ENCODE peak calls at places on chromosomes 1 and 21, in six cellular contexts. One of them, this sample, is unnamed.

GRCh38 chr1:156076609-156077429 is 5.4 kb downstream of the MEX3A start:
- DNase-seq in transverse colon: peak; percentile 49
- DNase-seq in psoas muscle: peak; percentile 64
- DNase-seq in AG04450: no peak
- DNase-seq in Caco-2: no peak
- DNase-seq in fibroblast of villous mesenchyme: peak; percentile 21
- DNase-seq in this sample: no peak

GRCh38 chr1:218350022-218350525 is 4.9 kb downstream of the TGFB2 start:
- DNase-seq in transverse colon: no peak
- DNase-seq in psoas muscle: no peak
- DNase-seq in Caco-2: no peak
- DNase-seq in fibroblast of villous mesenchyme: no peak
- DNase-seq in AG04450: no peak
- DNase-seq in this sample: no peak

GRCh38 chr1:82386365-82387069 is 585.8 kb downstream of the ADGRL2 start:
- DNase-seq in transverse colon: no peak
- DNase-seq in psoas muscle: no peak
- DNase-seq in AG04450: no peak
- DNase-seq in Caco-2: no peak
- DNase-seq in fibroblast of villous mesenchyme: no peak
- DNase-seq in this sample: no peak

GRCh38 chr1:6075747-6076146 is 30.1 kb downstream of the KCNAB2 start:
- DNase-seq in AG04450: no peak
- DNase-seq in Caco-2: no peak
- DNase-seq in fibroblast of villous mesenchyme: peak; percentile 6
- DNase-seq in psoas muscle: no peak
- DNase-seq in transverse colon: no peak
- DNase-seq in this sample: no peak

GRCh38 chr1:241336335-241336734 is 20.7 kb downstream of the RGS7 start:
- DNase-seq in AG04450: no peak
- DNase-seq in psoas muscle: no peak
- DNase-seq in Caco-2: no peak
- DNase-seq in fibroblast of villous mesenchyme: peak; percentile 37
- DNase-seq in transverse colon: no peak
- DNase-seq in this sample: no peak

GRCh38 chr1:162035241-162035640 is 11.6 kb upstream of the OLFML2B start:
- DNase-seq in Caco-2: no peak
- DNase-seq in psoas muscle: no peak
- DNase-seq in fibroblast of villous mesenchyme: peak; percentile 19
- DNase-seq in transverse colon: no peak
- DNase-seq in AG04450: no peak
- DNase-seq in this sample: no peak

GRCh38 chr1:5632226-5632625 is 360.0 kb downstream of the NPHP4 start:
- DNase-seq in fibroblast of villous mesenchyme: no peak
- DNase-seq in psoas muscle: no peak
- DNase-seq in transverse colon: peak; percentile 31
- DNase-seq in Caco-2: no peak
- DNase-seq in AG04450: no peak
- DNase-seq in this sample: no peak

GRCh38 chr21:17660862-17661261 is 48.2 kb upstream of the BTG3 start:
- DNase-seq in transverse colon: no peak
- DNase-seq in Caco-2: no peak
- DNase-seq in psoas muscle: no peak
- DNase-seq in AG04450: no peak
- DNase-seq in fibroblast of villous mesenchyme: no peak
- DNase-seq in this sample: no peak

GRCh38 chr1:79848316-79848715 is 841.8 kb upstream of the ADGRL4 start:
- DNase-seq in transverse colon: no peak
- DNase-seq in fibroblast of villous mesenchyme: no peak
- DNase-seq in AG04450: no peak
- DNase-seq in Caco-2: peak; percentile 1
- DNase-seq in psoas muscle: no peak
- DNase-seq in this sample: no peak

GRCh38 chr1:165129568-165130164 is 226.8 kb downstream of the LMX1A start:
- DNase-seq in transverse colon: peak; percentile 63
- DNase-seq in fibroblast of villous mesenchyme: peak; percentile 33
- DNase-seq in psoas muscle: peak; percentile 55
- DNase-seq in Caco-2: peak; percentile 81
- DNase-seq in AG04450: no peak
- DNase-seq in this sample: no peak

GRCh38 chr1:17258758-17259130 is 9.8 kb downstream of the PADI3 start:
- DNase-seq in Caco-2: no peak
- DNase-seq in fibroblast of villous mesenchyme: peak; percentile 3
- DNase-seq in psoas muscle: no peak
- DNase-seq in transverse colon: no peak
- DNase-seq in AG04450: no peak
- DNase-seq in this sample: no peak

GRCh38 chr1:11934295-11935039 is at the start of gene PLOD1:
- DNase-seq in AG04450: peak; percentile 71
- DNase-seq in Caco-2: peak; percentile 82
- DNase-seq in transverse colon: peak; percentile 92
- DNase-seq in psoas muscle: peak; percentile 87
- DNase-seq in fibroblast of villous mesenchyme: peak; percentile 89
- DNase-seq in this sample: peak; percentile 70

GRCh38 chr1:32353886-32354570 is 8.3 kb downstream of the FAM229A start:
- DNase-seq in AG04450: peak; percentile 66
- DNase-seq in transverse colon: no peak
- DNase-seq in fibroblast of villous mesenchyme: peak; percentile 90
- DNase-seq in Caco-2: no peak
- DNase-seq in psoas muscle: peak; percentile 52
- DNase-seq in this sample: no peak

GRCh38 chr1:228989676-228989991 is 254.4 kb downstream of the RHOU start:
- DNase-seq in Caco-2: no peak
- DNase-seq in fibroblast of villous mesenchyme: no peak
- DNase-seq in AG04450: no peak
- DNase-seq in psoas muscle: no peak
- DNase-seq in transverse colon: no peak
- DNase-seq in this sample: no peak

GRCh38 chr1:6222644-6223043 is 13.1 kb downstream of the ICMT start:
- DNase-seq in fibroblast of villous mesenchyme: peak; percentile 48
- DNase-seq in psoas muscle: peak; percentile 67
- DNase-seq in Caco-2: no peak
- DNase-seq in transverse colon: peak; percentile 39
- DNase-seq in AG04450: no peak
- DNase-seq in this sample: no peak

GRCh38 chr1:5927506-5928370 is 64.5 kb downstream of the NPHP4 start:
- DNase-seq in psoas muscle: no peak
- DNase-seq in transverse colon: peak; percentile 58
- DNase-seq in Caco-2: no peak
- DNase-seq in AG04450: no peak
- DNase-seq in fibroblast of villous mesenchyme: no peak
- DNase-seq in this sample: no peak

GRCh38 chr1:64061430-64062104 is 141.9 kb upstream of the UBE2U start:
- DNase-seq in psoas muscle: no peak
- DNase-seq in Caco-2: no peak
- DNase-seq in transverse colon: no peak
- DNase-seq in AG04450: no peak
- DNase-seq in fibroblast of villous mesenchyme: no peak
- DNase-seq in this sample: no peak

GRCh38 chr1:114671011-114671938 is 1.4 kb upstream of the DENND2C start:
- DNase-seq in fibroblast of villous mesenchyme: peak; percentile 9
- DNase-seq in AG04450: no peak
- DNase-seq in Caco-2: no peak
- DNase-seq in transverse colon: no peak
- DNase-seq in psoas muscle: no peak
- DNase-seq in this sample: no peak
- TF ChIP-seq CTCF in fibroblast of villous mesenchyme: peak; percentile 26
- TF ChIP-seq CTCF in AG04450: peak; percentile 46
- TF ChIP-seq CTCF in Caco-2: peak; percentile 24
- TF ChIP-seq CTCF in transverse colon: peak; percentile 37
- TF ChIP-seq CTCF in psoas muscle: peak; percentile 34
- TF ChIP-seq CTCF in this sample: peak; percentile 22

DNA sequence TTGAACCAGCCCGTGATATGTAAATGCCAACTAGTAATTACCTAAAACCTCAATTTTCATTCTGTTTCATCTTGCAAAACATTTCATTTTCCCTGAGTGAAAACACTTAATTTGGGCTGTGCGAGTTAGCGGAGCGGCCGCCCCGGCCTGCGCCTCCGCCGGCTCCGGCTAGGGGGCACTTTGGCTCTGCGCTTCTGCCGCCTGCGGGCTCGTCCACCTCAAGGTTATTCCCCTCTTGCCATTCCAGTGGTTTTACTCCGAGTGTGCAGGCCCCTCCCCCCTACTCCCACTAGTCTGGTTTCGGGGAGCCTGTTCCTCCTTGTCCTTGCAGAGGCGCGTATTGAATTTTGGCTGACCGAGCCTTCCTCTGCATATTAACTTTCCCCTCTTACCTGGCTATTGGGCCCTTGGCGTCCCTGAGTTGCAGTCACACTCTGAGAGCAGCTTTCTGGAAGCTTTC is 55.6 kb downstream of the PEX14 start:
- DNase-seq in Caco-2: peak; percentile 36
- DNase-seq in fibroblast of villous mesenchyme: peak; percentile 55
- DNase-seq in psoas muscle: no peak
- DNase-seq in AG04450: no peak
- DNase-seq in transverse colon: peak; percentile 45
- DNase-seq in this sample: no peak
- TF ChIP-seq CTCF in Caco-2: no peak
- TF ChIP-seq CTCF in fibroblast of villous mesenchyme: peak; percentile 77
- TF ChIP-seq CTCF in psoas muscle: peak; percentile 43
- TF ChIP-seq CTCF in AG04450: peak; percentile 98
- TF ChIP-seq CTCF in transverse colon: peak; percentile 48
- TF ChIP-seq CTCF in this sample: no peak

GRCh38 chr1:231395051-231395995 is 26.8 kb downstream of the EGLN1 start:
- DNase-seq in psoas muscle: no peak
- DNase-seq in fibroblast of villous mesenchyme: peak; percentile 96
- DNase-seq in transverse colon: no peak
- DNase-seq in Caco-2: peak; percentile 36
- DNase-seq in AG04450: peak; percentile 82
- DNase-seq in this sample: peak; percentile 57

GRCh38 chr1:231395996-231396385 is 26.1 kb downstream of the EGLN1 start:
- DNase-seq in Caco-2: no peak
- DNase-seq in transverse colon: no peak
- DNase-seq in fibroblast of villous mesenchyme: no peak
- DNase-seq in psoas muscle: no peak
- DNase-seq in AG04450: no peak
- DNase-seq in this sample: no peak

GRCh38 chr1:231397882-231398671 is 24.0 kb downstream of the EGLN1 start:
- DNase-seq in psoas muscle: no peak
- DNase-seq in fibroblast of villous mesenchyme: no peak
- DNase-seq in Caco-2: no peak
- DNase-seq in AG04450: no peak
- DNase-seq in transverse colon: no peak
- DNase-seq in this sample: no peak

GRCh38 chr1:231393668-231394067 is 28.4 kb downstream of the EGLN1 start:
- DNase-seq in fibroblast of villous mesenchyme: peak; percentile 62
- DNase-seq in psoas muscle: no peak
- DNase-seq in transverse colon: no peak
- DNase-seq in AG04450: no peak
- DNase-seq in Caco-2: peak; percentile 24
- DNase-seq in this sample: no peak

DNA sequence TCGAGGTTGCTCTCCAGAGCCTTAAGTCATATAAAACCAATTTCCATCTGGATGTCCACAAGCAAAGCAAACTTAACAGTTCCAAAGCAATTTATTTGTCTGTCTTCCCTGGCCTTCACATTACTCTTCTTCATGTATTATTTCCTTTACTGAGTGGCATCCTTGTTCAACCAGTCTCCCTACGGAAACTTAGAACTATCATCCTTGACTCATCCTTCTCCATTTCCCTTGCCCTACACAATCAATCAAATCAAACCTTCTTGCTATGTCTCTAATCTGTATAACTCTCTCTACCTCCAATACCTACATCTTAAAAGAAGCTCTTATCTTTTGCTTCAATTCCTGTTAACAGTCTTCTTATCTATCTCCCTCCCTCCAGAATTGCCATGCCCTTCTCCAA is 25.4 kb downstream of the EGLN1 start:
- DNase-seq in transverse colon: no peak
- DNase-seq in AG04450: no peak
- DNase-seq in Caco-2: no peak
- DNase-seq in fibroblast of villous mesenchyme: no peak
- DNase-seq in psoas muscle: no peak
- DNase-seq in this sample: no peak
- TF ChIP-seq CTCF in transverse colon: no peak
- TF ChIP-seq CTCF in AG04450: no peak
- TF ChIP-seq CTCF in Caco-2: no peak
- TF ChIP-seq CTCF in fibroblast of villous mesenchyme: no peak
- TF ChIP-seq CTCF in psoas muscle: no peak
- TF ChIP-seq CTCF in this sample: no peak

DNA sequence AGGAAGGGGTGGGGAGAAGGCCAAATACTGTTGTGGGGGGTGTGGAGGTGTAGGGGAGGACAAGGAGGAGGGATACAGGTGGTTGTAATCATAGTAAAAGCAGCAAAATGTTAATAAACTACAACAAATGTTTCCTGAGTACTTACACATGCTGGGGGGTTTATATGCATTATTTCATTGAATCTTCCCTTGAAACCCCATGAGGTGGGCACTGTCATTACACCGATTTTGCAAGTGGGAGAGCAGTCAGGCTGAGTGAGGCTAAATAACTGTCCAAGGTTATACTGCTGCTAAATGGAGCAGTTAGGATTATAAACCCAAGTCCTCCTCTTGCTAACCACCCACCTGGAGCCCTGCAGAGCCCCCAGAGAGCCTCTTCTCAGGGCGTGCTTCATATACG is 14.4 kb upstream of the GRHL3 start:
- DNase-seq in Caco-2: no peak
- DNase-seq in psoas muscle: no peak
- DNase-seq in AG04450: no peak
- DNase-seq in fibroblast of villous mesenchyme: no peak
- DNase-seq in transverse colon: no peak
- DNase-seq in this sample: no peak
- TF ChIP-seq CTCF in Caco-2: no peak
- TF ChIP-seq CTCF in psoas muscle: no peak
- TF ChIP-seq CTCF in AG04450: no peak
- TF ChIP-seq CTCF in fibroblast of villous mesenchyme: no peak
- TF ChIP-seq CTCF in transverse colon: no peak
- TF ChIP-seq CTCF in this sample: no peak

GRCh38 chr1:204623894-204624361 is 61.6 kb downstream of the LRRN2 start:
- DNase-seq in fibroblast of villous mesenchyme: no peak
- DNase-seq in AG04450: no peak
- DNase-seq in transverse colon: no peak
- DNase-seq in Caco-2: peak; percentile 65
- DNase-seq in psoas muscle: no peak
- DNase-seq in this sample: no peak
- TF ChIP-seq CTCF in fibroblast of villous mesenchyme: peak; percentile 26
- TF ChIP-seq CTCF in AG04450: peak; percentile 29
- TF ChIP-seq CTCF in transverse colon: peak; percentile 15
- TF ChIP-seq CTCF in Caco-2: peak; percentile 48
- TF ChIP-seq CTCF in psoas muscle: no peak
- TF ChIP-seq CTCF in this sample: no peak

This sample was measured in AG09319.